ENCODE peak calls at places on chromosomes 2 and 18, in five cellular contexts. Q is MM.1S, J is kidney, C is right atrium auricular region, P is A673. V is an unnamed sample.

GRCh38 chr2:38301340-38301968 is 75.6 kb downstream of the ATL2 start:
- DNase-seq in Q (peak), J (no peak), C (no peak), P (no peak), V (no peak)

GRCh38 chr2:73855526-73855925 is 26.8 kb downstream of the STAMBP start:
- DNase-seq in Q (no peak), J (no peak), C (no peak), P (no peak), V (no peak)

GRCh38 chr2:173940208-173941020 is 24.8 kb downstream of the SP3 start:
- DNase-seq in Q (no peak), J (no peak), C (no peak), P (no peak), V (no peak)

GRCh38 chr2:136765256-136765735 is at the start of gene THSD7B:
- DNase-seq in Q (peak), J (peak), C (no peak), P (no peak), V (no peak)

GRCh38 chr18:3983351-3983969 is 471.6 kb downstream of the DLGAP1 start:
- DNase-seq in Q (no peak), J (no peak), C (no peak), P (peak), V (peak)

GRCh38 chr18:3245853-3246635 is 1.6 kb upstream of the MYL12A start:
- DNase-seq in Q (peak), J (peak), C (peak), P (peak), V (no peak)

GRCh38 chr18:9022397-9023170 is 79.9 kb upstream of the NDUFV2 start:
- DNase-seq in Q (no peak), J (peak), C (no peak), P (peak), V (no peak)

GRCh38 chr2:54424555-54425163 is 31.5 kb upstream of the SPTBN1 start:
- DNase-seq in Q (no peak), J (no peak), C (no peak), P (no peak), V (no peak)

GRCh38 chr2:196758474-196759377 is 40.8 kb downstream of the GTF3C3 start:
- DNase-seq in Q (peak), J (no peak), C (no peak), P (peak), V (peak)

GRCh38 chr2:229780856-229781773 is 66.8 kb upstream of the DNER start:
- DNase-seq in Q (peak), J (no peak), C (no peak), P (peak), V (no peak)

GRCh38 chr2:185201063-185201462 is 537.5 kb upstream of the FSIP2 start:
- DNase-seq in Q (no peak), J (no peak), C (no peak), P (peak), V (no peak)

GRCh38 chr2:85605406-85606115 is 3.1 kb upstream of the TMEM150A start:
- DNase-seq in Q (no peak), J (no peak), C (no peak), P (peak), V (no peak)

GRCh38 chr18:75530548-75531211 is 103.2 kb upstream of the SMIM21 start:
- DNase-seq in Q (no peak), J (no peak), C (peak), P (no peak), V (no peak)

GRCh38 chr2:62432407-62432806 is 73.6 kb downstream of the TMEM17 start:
- DNase-seq in Q (no peak), J (no peak), C (peak), P (no peak), V (no peak)

GRCh38 chr2:204871246-204871953 is 326.1 kb downstream of the PARD3B start:
- DNase-seq in Q (no peak), J (no peak), C (no peak), P (peak), V (no peak)

GRCh38 chr2:66790651-66791181 is 355.8 kb downstream of the MEIS1 start:
- DNase-seq in Q (no peak), J (no peak), C (no peak), P (no peak), V (no peak)

GRCh38 chr2:24175631-24176030 is 778 bp downstream of the FAM228A start:
- DNase-seq in Q (no peak), J (no peak), C (no peak), P (no peak), V (no peak)

GRCh38 chr2:112147382-112147781 is 9.2 kb downstream of the FBLN7 start:
- DNase-seq in Q (no peak), J (no peak), C (peak), P (no peak), V (no peak)

GRCh38 chr2:174971868-174972781 is 33.1 kb downstream of the CHN1 start:
- DNase-seq in Q (no peak), J (no peak), C (no peak), P (no peak), V (peak)

GRCh38 chr2:233847248-233847898 is 7.0 kb downstream of the HJURP start:
- DNase-seq in Q (no peak), J (no peak), C (peak), P (no peak), V (no peak)

GRCh38 chr2:216490061-216490460 is 8.6 kb upstream of the RPL37A start:
- DNase-seq in Q (no peak), J (no peak), C (no peak), P (no peak), V (peak)

GRCh38 chr18:43692291-43692690 is 415.0 kb upstream of the SYT4 start:
- DNase-seq in Q (no peak), J (no peak), C (no peak), P (peak), V (peak)

GRCh38 chr2:68565858-68566257 is 77.5 kb upstream of the PROKR1 start:
- DNase-seq in Q (peak), J (no peak), C (no peak), P (peak), V (no peak)

GRCh38 chr2:173390036-173390435 is 35.4 kb downstream of the CDCA7 start:
- DNase-seq in Q (no peak), J (no peak), C (no peak), P (no peak), V (no peak)

GRCh38 chr2:130385709-130386108 is 29.9 kb downstream of the PTPN18 start:
- DNase-seq in Q (peak), J (peak), C (no peak), P (no peak), V (no peak)

GRCh38 chr2:236164983-236165301 is 3.2 kb downstream of the GBX2 start:
- DNase-seq in Q (no peak), J (no peak), C (no peak), P (no peak), V (no peak)

GRCh38 chr2:209189893-209190292 is 234.0 kb upstream of the MAP2 start:
- DNase-seq in Q (peak), J (no peak), C (no peak), P (no peak), V (no peak)

GRCh38 chr2:211623096-211623495 is 915.5 kb downstream of the ERBB4 start:
- DNase-seq in Q (no peak), J (no peak), C (no peak), P (no peak), V (no peak)

GRCh38 chr2:35298493-35298892 is 1057.1 kb upstream of the CRIM1 start:
- DNase-seq in Q (no peak), J (no peak), C (no peak), P (peak), V (no peak)

GRCh38 chr2:212154392-212154791 is 384.2 kb downstream of the ERBB4 start:
- DNase-seq in Q (no peak), J (no peak), C (no peak), P (no peak), V (no peak)

GRCh38 chr18:44835555-44836156 is 155.0 kb downstream of the SETBP1 start:
- DNase-seq in Q (no peak), J (no peak), C (no peak), P (no peak), V (no peak)

GRCh38 chr18:59564516-59564915 is 132.7 kb downstream of the CCBE1 start:
- DNase-seq in Q (no peak), J (no peak), C (no peak), P (no peak), V (no peak)

GRCh38 chr2:102806250-102806837 is 44.5 kb downstream of the TMEM182 start:
- DNase-seq in Q (peak), J (peak), C (peak), P (peak), V (peak)

GRCh38 chr2:66561645-66562336 is 126.9 kb downstream of the MEIS1 start:
- DNase-seq in Q (peak), J (no peak), C (no peak), P (peak), V (no peak)

GRCh38 chr2:165990846-165991245 is 37.3 kb upstream of the TTC21B start:
- DNase-seq in Q (no peak), J (no peak), C (no peak), P (no peak), V (no peak)

GRCh38 chr18:31723998-31724711 is 36.5 kb downstream of the SLC25A52 start:
- DNase-seq in Q (no peak), J (peak), C (peak), P (no peak), V (no peak)
- H3K4me3 ChIP-seq in Q (no peak), J (peak), C (peak), P (no peak), V (peak)

GRCh38 chr18:70659026-70659726 is 370.3 kb downstream of the SOCS6 start:
- DNase-seq in Q (no peak), J (no peak), C (no peak), P (no peak), V (no peak)
- TF ChIP-seq CTCF in Q (no peak), J (no peak), C (no peak), P (no peak), V (no peak)

DNA sequence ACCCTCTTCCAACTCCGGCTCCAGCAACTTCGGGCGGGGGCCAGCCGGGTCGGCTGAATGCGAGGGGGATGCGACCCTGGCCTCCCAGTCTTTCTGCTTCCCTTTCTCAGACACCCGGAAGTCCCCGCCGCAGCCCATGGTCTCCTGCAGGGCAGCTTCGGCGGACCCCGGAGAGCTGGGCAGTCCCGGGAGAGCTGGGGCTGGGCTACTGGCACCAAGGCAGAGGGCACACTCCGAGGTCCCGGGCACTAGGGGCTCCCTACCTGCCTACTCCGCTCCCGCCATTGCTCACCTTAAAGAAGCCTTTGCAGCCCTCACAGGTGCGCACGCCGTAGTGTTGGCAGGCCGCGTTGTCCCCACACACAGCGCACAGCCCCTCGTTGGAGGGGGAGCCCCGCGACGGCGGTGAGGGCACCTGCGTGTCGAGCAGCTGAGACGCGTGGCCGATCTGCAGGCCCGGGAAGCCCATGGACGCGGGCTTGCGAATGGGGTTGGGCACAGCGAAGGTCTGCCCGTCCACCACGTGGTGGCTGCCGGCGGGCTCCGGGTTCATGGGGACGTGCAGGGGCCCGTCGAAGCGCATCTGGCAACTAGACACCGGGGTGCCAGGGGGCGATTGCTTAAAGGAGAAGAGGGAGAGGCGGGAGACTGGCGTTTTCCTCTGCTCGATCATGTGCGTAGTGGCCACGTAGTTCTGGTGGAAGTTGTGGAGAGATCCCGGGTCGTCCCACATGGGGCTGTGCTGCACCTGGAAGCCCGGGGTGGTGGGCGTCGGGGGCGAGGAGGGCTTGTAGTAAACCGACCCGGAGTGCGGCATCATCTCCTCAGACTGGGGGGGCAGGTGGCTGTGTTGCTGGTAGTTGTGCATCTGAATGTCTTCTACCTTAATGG is 3.2 kb downstream of the NR4A2 start:
- DNase-seq in Q (no peak), J (peak), C (no peak), P (no peak), V (no peak)
- H3K4me3 ChIP-seq in Q (no peak), J (no peak), C (no peak), P (no peak), V (no peak)

DNA sequence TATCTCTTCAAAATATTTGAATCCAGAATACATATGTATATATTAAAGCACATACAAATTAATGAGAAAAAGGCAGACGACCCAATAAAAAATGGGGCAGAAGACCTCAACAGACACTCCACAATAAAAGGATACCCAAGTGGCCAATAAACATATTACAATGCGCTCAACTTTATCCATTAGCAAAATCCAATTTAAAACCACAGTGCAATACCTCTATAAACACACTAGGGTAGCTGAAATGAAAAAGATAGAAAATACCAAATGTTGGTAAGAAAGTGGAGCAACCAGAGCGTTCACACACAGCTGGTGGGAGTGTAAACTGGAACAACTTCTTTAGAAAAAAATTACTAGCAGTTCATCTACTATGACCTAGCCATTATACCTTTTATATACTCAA is 75.3 kb downstream of the CCDC148 start:
- DNase-seq in Q (no peak), J (no peak), C (no peak), P (peak), V (no peak)
- TF ChIP-seq CTCF in Q (no peak), J (no peak), C (no peak), P (no peak), V (no peak)

GRCh38 chr18:48238636-48239035 is 170.5 kb downstream of the ZBTB7C start:
- DNase-seq in Q (peak), J (no peak), C (no peak), P (no peak), V (no peak)

GRCh38 chr18:48236822-48237221 is 172.4 kb downstream of the ZBTB7C start:
- DNase-seq in Q (no peak), J (no peak), C (no peak), P (no peak), V (no peak)

DNA sequence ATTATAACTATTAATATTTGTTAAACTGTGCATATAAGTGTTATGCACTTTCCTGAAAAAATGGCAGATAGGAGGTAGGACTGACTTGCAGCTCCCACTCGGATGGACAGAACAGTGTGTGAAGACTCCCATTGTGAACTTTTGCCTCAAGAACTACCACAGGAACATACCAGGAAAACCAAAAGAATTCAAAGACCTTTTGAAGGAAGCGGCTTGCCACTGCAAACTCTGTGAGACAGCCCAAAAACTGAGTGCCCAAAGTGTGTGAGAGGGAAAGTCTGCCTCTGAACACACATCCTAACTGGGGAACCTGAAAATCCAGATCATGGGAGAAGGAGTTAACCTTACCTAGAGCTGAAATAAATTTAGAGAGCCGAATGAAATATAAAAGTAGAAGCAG is 171.0 kb downstream of the ZBTB7C start:
- DNase-seq in Q (no peak), J (no peak), C (no peak), P (no peak), V (no peak)
- H3K4me3 ChIP-seq in Q (no peak), J (no peak), C (no peak), P (no peak), V (no peak)

GRCh38 chr2:101307503-101307902 is 998 bp downstream of the RNF149 start:
- DNase-seq in Q (no peak), J (no peak), C (no peak), P (no peak), V (no peak)

GRCh38 chr2:101307950-101308431 is 510 bp downstream of the RNF149 start:
- DNase-seq in Q (peak), J (no peak), C (no peak), P (peak), V (no peak)

GRCh38 chr2:101309211-101309700 is 755 bp upstream of the RNF149 start:
- DNase-seq in Q (no peak), J (no peak), C (no peak), P (no peak), V (no peak)

GRCh38 chr2:101310591-101311389 is 2.3 kb upstream of the RNF149 start:
- DNase-seq in Q (no peak), J (no peak), C (no peak), P (no peak), V (no peak)

GRCh38 chr2:101308432-101309210 is at the start of gene RNF149:
- DNase-seq in Q (peak), J (peak), C (peak), P (peak), V (no peak)
- TF ChIP-seq CTCF in Q (no peak), J (no peak), C (no peak), P (no peak), V (no peak)